ENCODE peak calls at places on chromosome 1, in five cellular contexts. One of them, this sample, is unnamed.

GRCh38 chr1:24978383-24979032 is 48.4 kb upstream of the RUNX3 start:
- DNase-seq in fibroblast of pulmonary artery: no peak
- DNase-seq in ascending aorta: no peak
- DNase-seq in fibroblast of the aortic adventitia: no peak
- DNase-seq in cardiac fibroblast: no peak
- DNase-seq in this sample: no peak

GRCh38 chr1:38272515-38272914 is 225.9 kb upstream of the POU3F1 start:
- DNase-seq in fibroblast of pulmonary artery: no peak
- DNase-seq in ascending aorta: no peak
- DNase-seq in fibroblast of the aortic adventitia: no peak
- DNase-seq in cardiac fibroblast: no peak
- DNase-seq in this sample: no peak

GRCh38 chr1:5915587-5916571 is 76.3 kb downstream of the NPHP4 start:
- DNase-seq in fibroblast of pulmonary artery: peak; percentile 66
- DNase-seq in ascending aorta: no peak
- DNase-seq in fibroblast of the aortic adventitia: peak; percentile 71
- DNase-seq in cardiac fibroblast: peak; percentile 73
- DNase-seq in this sample: peak; percentile 52

GRCh38 chr1:20312310-20312709 is 21.6 kb downstream of the VWA5B1 start:
- DNase-seq in fibroblast of pulmonary artery: no peak
- DNase-seq in ascending aorta: no peak
- DNase-seq in fibroblast of the aortic adventitia: no peak
- DNase-seq in cardiac fibroblast: no peak
- DNase-seq in this sample: no peak

GRCh38 chr1:93620841-93621210 is 60.8 kb downstream of the BCAR3 start:
- DNase-seq in fibroblast of pulmonary artery: no peak
- DNase-seq in ascending aorta: no peak
- DNase-seq in fibroblast of the aortic adventitia: no peak
- DNase-seq in cardiac fibroblast: no peak
- DNase-seq in this sample: peak; percentile 53

GRCh38 chr1:54542962-54543539 is 5.0 kb upstream of the ACOT11 start:
- DNase-seq in fibroblast of pulmonary artery: peak; percentile 60
- DNase-seq in ascending aorta: no peak
- DNase-seq in fibroblast of the aortic adventitia: peak; percentile 18
- DNase-seq in cardiac fibroblast: peak; percentile 46
- DNase-seq in this sample: peak; percentile 57

GRCh38 chr1:27672750-27673112 is 739 bp upstream of the IFI6 start:
- DNase-seq in fibroblast of pulmonary artery: peak; percentile 41
- DNase-seq in ascending aorta: no peak
- DNase-seq in fibroblast of the aortic adventitia: peak; percentile 51
- DNase-seq in cardiac fibroblast: peak; percentile 53
- DNase-seq in this sample: peak; percentile 20

GRCh38 chr1:108810176-108810575 is 46.7 kb downstream of the AKNAD1 start:
- DNase-seq in fibroblast of pulmonary artery: no peak
- DNase-seq in ascending aorta: no peak
- DNase-seq in fibroblast of the aortic adventitia: no peak
- DNase-seq in cardiac fibroblast: no peak
- DNase-seq in this sample: no peak

GRCh38 chr1:152036316-152037216 is at the start of gene S100A11:
- DNase-seq in fibroblast of pulmonary artery: peak; percentile 85
- DNase-seq in ascending aorta: peak; percentile 95
- DNase-seq in fibroblast of the aortic adventitia: peak; percentile 82
- DNase-seq in cardiac fibroblast: peak; percentile 89
- DNase-seq in this sample: peak; percentile 84

GRCh38 chr1:145871994-145872411 is 13.1 kb upstream of the PIAS3 start:
- DNase-seq in fibroblast of pulmonary artery: peak; percentile 31
- DNase-seq in ascending aorta: no peak
- DNase-seq in fibroblast of the aortic adventitia: peak; percentile 49
- DNase-seq in cardiac fibroblast: peak; percentile 46
- DNase-seq in this sample: peak; percentile 32

GRCh38 chr1:54927475-54928240 is 40.7 kb upstream of the DHCR24 start:
- DNase-seq in fibroblast of pulmonary artery: peak; percentile 66
- DNase-seq in ascending aorta: no peak
- DNase-seq in fibroblast of the aortic adventitia: peak; percentile 49
- DNase-seq in cardiac fibroblast: peak; percentile 63
- DNase-seq in this sample: peak; percentile 94

GRCh38 chr1:29511436-29511835 is 275.1 kb downstream of the PTPRU start:
- DNase-seq in fibroblast of pulmonary artery: no peak
- DNase-seq in ascending aorta: no peak
- DNase-seq in fibroblast of the aortic adventitia: no peak
- DNase-seq in cardiac fibroblast: no peak
- DNase-seq in this sample: no peak

GRCh38 chr1:167829868-167830267 is 84.1 kb downstream of the ADCY10 start:
- DNase-seq in fibroblast of pulmonary artery: peak; percentile 22
- DNase-seq in ascending aorta: no peak
- DNase-seq in fibroblast of the aortic adventitia: peak; percentile 49
- DNase-seq in cardiac fibroblast: peak; percentile 12
- DNase-seq in this sample: no peak

GRCh38 chr1:65812065-65812464 is 19.4 kb downstream of the PDE4B start:
- DNase-seq in fibroblast of pulmonary artery: peak; percentile 79
- DNase-seq in ascending aorta: no peak
- DNase-seq in fibroblast of the aortic adventitia: peak; percentile 78
- DNase-seq in cardiac fibroblast: peak; percentile 91
- DNase-seq in this sample: peak; percentile 72

GRCh38 chr1:156511656-156512055 is 11.1 kb upstream of the MEF2D start:
- DNase-seq in fibroblast of pulmonary artery: no peak
- DNase-seq in ascending aorta: no peak
- DNase-seq in fibroblast of the aortic adventitia: no peak
- DNase-seq in cardiac fibroblast: peak; percentile 86
- DNase-seq in this sample: no peak

GRCh38 chr1:9449106-9449627 is 90.1 kb upstream of the SLC25A33 start:
- DNase-seq in fibroblast of pulmonary artery: peak; percentile 43
- DNase-seq in ascending aorta: peak; percentile 92
- DNase-seq in fibroblast of the aortic adventitia: peak; percentile 86
- DNase-seq in cardiac fibroblast: no peak
- DNase-seq in this sample: peak; percentile 93

GRCh38 chr1:106956721-106957120 is 99.8 kb upstream of the PRMT6 start:
- DNase-seq in fibroblast of pulmonary artery: no peak
- DNase-seq in ascending aorta: no peak
- DNase-seq in fibroblast of the aortic adventitia: peak; percentile 42
- DNase-seq in cardiac fibroblast: no peak
- DNase-seq in this sample: no peak